ENCODE peak calls at places on chromosomes 2 and 18, in five cellular contexts. P is MCF 10A; N is stimulated activated CD4-positive, alpha-beta T cell treated with anti-CD3 and anti-CD28 coated beads, Interleukin-4, amount 100 ng/mL, for 4 hours; Y is uterus; G is AG04450. E is an unnamed sample.

GRCh38 chr2:206164261-206164862 is 4.7 kb downstream of the EEF1B2 start:
- DNase-seq in G (no peak), Y (peak), N (no peak), P (peak), E (no peak)

GRCh38 chr18:79581911-79582310 is 97.7 kb upstream of the CTDP1 start:
- DNase-seq in Y (no peak), G (no peak), N (no peak), P (no peak), E (no peak)

GRCh38 chr18:63181706-63182105 is 137.9 kb downstream of the BCL2 start:
- DNase-seq in Y (no peak), G (no peak), N (no peak), P (no peak), E (no peak)

GRCh38 chr2:46025683-46026082 is 271.5 kb upstream of the EPAS1 start:
- DNase-seq in G (no peak), P (no peak), Y (no peak), N (no peak), E (no peak)

GRCh38 chr2:23557455-23557854 is 172.5 kb downstream of the KLHL29 start:
- DNase-seq in G (no peak), P (no peak), Y (no peak), N (no peak), E (no peak)

GRCh38 chr2:211281430-211282073 is 725.2 kb downstream of the CPS1 start:
- DNase-seq in N (no peak), Y (no peak), G (no peak), P (no peak), E (no peak)

GRCh38 chr18:63095768-63096167 is 223.8 kb downstream of the BCL2 start:
- DNase-seq in G (no peak), Y (no peak), N (no peak), P (no peak), E (no peak)

GRCh38 chr2:100482741-100483140 is 12.5 kb downstream of the NMS start:
- DNase-seq in G (no peak), P (no peak), N (no peak), Y (no peak), E (no peak)

GRCh38 chr18:56509656-56510055 is 128.7 kb downstream of the TXNL1 start:
- DNase-seq in Y (no peak), P (no peak), G (no peak), N (no peak), E (no peak)

GRCh38 chr2:227612546-227613271 is 1.9 kb downstream of the SCYGR3 start:
- DNase-seq in N (no peak), Y (no peak), P (no peak), G (no peak), E (no peak)

GRCh38 chr2:219645631-219646527 is 18.4 kb downstream of the SLC4A3 start:
- DNase-seq in P (peak), Y (no peak), N (no peak), G (peak), E (peak)

GRCh38 chr2:145006957-145007672 is 487.2 kb upstream of the ZEB2 start:
- DNase-seq in Y (no peak), G (peak), N (no peak), P (peak), E (peak)

GRCh38 chr18:78006805-78007204 is 757.2 kb downstream of the GALR1 start:
- DNase-seq in N (no peak), Y (no peak), P (no peak), G (no peak), E (no peak)

GRCh38 chr2:12728221-12728777 is 11.6 kb downstream of the TRIB2 start:
- DNase-seq in G (no peak), P (no peak), N (no peak), Y (no peak), E (no peak)

GRCh38 chr2:74886811-74887210 is 52.9 kb downstream of the HK2 start:
- DNase-seq in P (no peak), N (no peak), G (no peak), Y (no peak), E (no peak)

GRCh38 chr2:219836647-219837177 is 209.3 kb downstream of the SLC4A3 start:
- DNase-seq in Y (no peak), N (no peak), P (peak), G (no peak), E (peak)

GRCh38 chr2:235501663-235502009 is 7.8 kb downstream of the AGAP1 start:
- DNase-seq in P (no peak), N (no peak), G (no peak), Y (no peak), E (no peak)

GRCh38 chr2:120820885-120821279 is 85.2 kb downstream of the GLI2 start:
- DNase-seq in Y (peak), G (peak), P (no peak), N (no peak), E (no peak)

GRCh38 chr18:61896767-61897166 is 4.0 kb upstream of the RNF152 start:
- DNase-seq in G (no peak), P (peak), Y (peak), N (no peak), E (peak)

GRCh38 chr2:229713371-229714079 is 830 bp downstream of the DNER start:
- DNase-seq in G (no peak), P (peak), Y (no peak), N (peak), E (no peak)

GRCh38 chr2:114659895-114660294 is 217.5 kb downstream of the DPP10 start:
- DNase-seq in P (no peak), N (no peak), Y (no peak), G (no peak), E (no peak)

GRCh38 chr2:128291161-128291843 is 27.4 kb downstream of the HS6ST1 start:
- DNase-seq in N (no peak), Y (no peak), P (no peak), G (no peak), E (no peak)

GRCh38 chr18:3649135-3649558 is 199.2 kb downstream of the TGIF1 start:
- DNase-seq in Y (no peak), N (no peak), G (no peak), P (no peak), E (no peak)

GRCh38 chr2:2107140-2107539 is 223.9 kb downstream of the MYT1L start:
- DNase-seq in Y (no peak), G (no peak), P (peak), N (no peak), E (no peak)

GRCh38 chr2:68279691-68280090 is 27.4 kb upstream of the PPP3R1 start:
- DNase-seq in Y (peak), G (no peak), P (no peak), N (no peak), E (no peak)

GRCh38 chr18:3261393-3262233 is at the start of gene MYL12B:
- DNase-seq in Y (peak), G (no peak), P (peak), N (peak), E (peak)

GRCh38 chr18:74316257-74317180 is 880 bp downstream of the C18orf63 start:
- DNase-seq in G (peak), Y (no peak), P (peak), N (no peak), E (peak)